ENCODE peak calls at places on chromosomes 7 and 10, in six cellular contexts. A is BJ; E is ureter; G is Right ventricle myocardium superior; Q is activated CD4-positive, alpha-beta T cell treated with anti-CD3 and anti-CD28 coated beads, Interleukin-2, amount 10 ng/mL, durations not matched to agents 7 days and 5 days; P is T-helper 9 cell. T is an unnamed sample.
A peak's percentile ranks its signal among the peaks of the same experiment; 100 is the strongest.

GRCh38 chr10:33252324-33252723 is 82.1 kb downstream of the NRP1 start:
- DNase-seq in G (no peak), E (no peak), P (no peak), Q (no peak), A (no peak), T (no peak)

GRCh38 chr7:81632418-81632817 is 137.4 kb downstream of the HGF start:
- DNase-seq in E (no peak), A (no peak), P (no peak), G (no peak), Q (no peak), T (no peak)

GRCh38 chr7:99392659-99393362 is 15.6 kb downstream of the PDAP1 start:
- DNase-seq in P (peak; percentile 74), G (peak; percentile 90), Q (peak; percentile 89), A (no peak), E (peak; percentile 82), T (peak; percentile 79)

GRCh38 chr10:1549591-1550290 is 187.6 kb downstream of the ADARB2 start:
- DNase-seq in P (no peak), E (no peak), Q (no peak), A (no peak), G (no peak), T (no peak)

GRCh38 chr10:88437411-88437810 is 145.7 kb downstream of the RNLS start:
- DNase-seq in A (no peak), Q (no peak), P (no peak), E (no peak), G (no peak), T (no peak)

GRCh38 chr10:119205926-119206602 is 1.3 kb upstream of the GRK5 start:
- DNase-seq in P (peak; percentile 20), G (peak; percentile 90), A (no peak), Q (peak; percentile 53), E (peak; percentile 68), T (peak; percentile 40)

GRCh38 chr7:128215281-128215680 is 25.8 kb upstream of the LEP start:
- DNase-seq in A (peak; percentile 59), E (no peak), G (no peak), Q (no peak), P (no peak), T (no peak)

GRCh38 chr7:22597845-22598244 is 97.9 kb upstream of the STEAP1B start:
- DNase-seq in P (no peak), E (no peak), Q (no peak), A (no peak), G (no peak), T (no peak)

GRCh38 chr10:59252491-59252890 is 76.0 kb downstream of the PHYHIPL start:
- DNase-seq in Q (no peak), A (no peak), P (no peak), G (no peak), E (no peak), T (no peak)

T was measured in activated B cell treated with CpG ODN at 0.5 μM for 24 hours.